ENCODE peak calls at places on chromosomes 11 and 22, in ten cellular contexts. W, E, F, G, L, K, T, S, V and P are unnamed samples.

GRCh38 chr11:76626921-76627391 is 43.6 kb downstream of the LRRC32 start:
- DNase-seq in W (peak), E (peak), F (peak), G (no peak), L (no peak), K (peak), T (no peak), S (peak), V (no peak), P (no peak)

GRCh38 chr22:31969789-31970489 is 25.6 kb downstream of the YWHAH start:
- DNase-seq in W (peak), E (peak), F (peak), G (peak), L (peak), K (peak), T (peak), S (peak), V (peak), P (peak)

GRCh38 chr22:32661296-32661695 is 140.2 kb upstream of the TIMP3 start:
- DNase-seq in W (peak), E (peak), F (peak), G (no peak), L (no peak), K (peak), T (no peak), S (no peak), V (no peak), P (no peak)

GRCh38 chr22:35212020-35212419 is 45.3 kb upstream of the HMGXB4 start:
- DNase-seq in W (peak), E (peak), F (peak), G (no peak), L (no peak), K (peak), T (no peak), S (no peak), V (no peak), P (no peak)

GRCh38 chr11:18229501-18229900 is 7.1 kb downstream of the SAA4 start:
- DNase-seq in W (no peak), E (no peak), F (no peak), G (no peak), L (no peak), K (no peak), T (no peak), S (no peak), V (no peak), P (no peak)

GRCh38 chr22:33828302-33828701 is 92.0 kb downstream of the LARGE1 start:
- DNase-seq in W (no peak), E (no peak), F (no peak), G (no peak), L (no peak), K (no peak), T (no peak), S (no peak), V (no peak), P (no peak)

GRCh38 chr11:12461516-12461915 is 84.1 kb downstream of the PARVA start:
- DNase-seq in W (no peak), E (no peak), F (no peak), G (no peak), L (no peak), K (peak), T (no peak), S (no peak), V (no peak), P (no peak)

GRCh38 chr11:96000064-96000463 is 76.2 kb upstream of the MTMR2 start:
- DNase-seq in W (no peak), E (no peak), F (no peak), G (no peak), L (no peak), K (no peak), T (no peak), S (no peak), V (no peak), P (no peak)

GRCh38 chr11:62708423-62709261 is 1.2 kb downstream of the GNG3 start:
- DNase-seq in W (no peak), E (no peak), F (no peak), G (peak), L (peak), K (no peak), T (peak), S (peak), V (no peak), P (no peak)

GRCh38 chr11:27532652-27533325 is 26.2 kb upstream of the LIN7C start:
- DNase-seq in W (no peak), E (no peak), F (peak), G (no peak), L (no peak), K (no peak), T (no peak), S (no peak), V (no peak), P (no peak)

GRCh38 chr11:85394288-85394687 is 232.9 kb downstream of the DLG2 start:
- DNase-seq in W (no peak), E (no peak), F (no peak), G (no peak), L (no peak), K (no peak), T (no peak), S (no peak), V (no peak), P (no peak)